ENCODE peak calls at places on chromosomes 6 and 20, in six cellular contexts. S is prostate gland, H is AG04450, R is HL-60, L is lung, I is heart left ventricle. D is an unnamed sample.

GRCh38 chr6:79544939-79545450 is 7.8 kb upstream of the LCA5 start:
- DNase-seq in S (peak; percentile 86), H (peak; percentile 94), R (no peak), L (peak; percentile 77), I (peak; percentile 70), D (peak; percentile 96)

GRCh38 chr6:146543211-146543939 is at the start of gene RAB32:
- DNase-seq in S (peak; percentile 85), H (peak; percentile 84), R (peak; percentile 84), L (peak; percentile 94), I (peak; percentile 97), D (peak; percentile 92)

GRCh38 chr6:154815938-154816820 is 83.0 kb downstream of the SCAF8 start:
- DNase-seq in S (no peak), H (no peak), R (no peak), L (no peak), I (no peak), D (no peak)

GRCh38 chr6:159931112-159931511 is 37.8 kb upstream of the IGF2R start:
- DNase-seq in S (no peak), H (no peak), R (no peak), L (no peak), I (no peak), D (no peak)

GRCh38 chr6:14038636-14039035 is 78.9 kb upstream of the CD83 start:
- DNase-seq in S (no peak), H (no peak), R (no peak), L (no peak), I (no peak), D (no peak)

GRCh38 chr6:52595796-52596130 is 18.9 kb upstream of the TRAM2 start:
- DNase-seq in S (no peak), H (no peak), R (no peak), L (no peak), I (no peak), D (no peak)

GRCh38 chr6:169789944-169790927 is 38.8 kb downstream of the ERMARD start:
- DNase-seq in S (peak; percentile 61), H (no peak), R (peak; percentile 69), L (peak; percentile 68), I (peak; percentile 69), D (peak; percentile 54)

GRCh38 chr6:30615219-30615957 is 1.7 kb downstream of the PPP1R10 start:
- DNase-seq in S (peak; percentile 50), H (peak; percentile 88), R (peak; percentile 69), L (peak; percentile 55), I (peak; percentile 36), D (peak; percentile 66)

GRCh38 chr6:26155066-26155925 is 68.1 kb downstream of the HFE start:
- DNase-seq in S (peak; percentile 44), H (no peak), R (peak; percentile 19), L (no peak), I (peak; percentile 61), D (peak; percentile 55)

GRCh38 chr20:32528905-32529670 is 56.0 kb downstream of the NOL4L start:
- DNase-seq in S (no peak), H (no peak), R (no peak), L (no peak), I (no peak), D (no peak)

GRCh38 chr6:32519117-32519909 is 10.8 kb downstream of the HLA-DRB5 start:
- DNase-seq in S (no peak), H (no peak), R (no peak), L (no peak), I (no peak), D (no peak)

GRCh38 chr6:90008908-90009501 is 114.7 kb downstream of the GJA10 start:
- DNase-seq in S (peak; percentile 13), H (no peak), R (no peak), L (no peak), I (no peak), D (no peak)

GRCh38 chr20:1876975-1877603 is 18.1 kb upstream of the SIRPA start:
- DNase-seq in S (no peak), H (no peak), R (no peak), L (no peak), I (no peak), D (no peak)

GRCh38 chr6:75449625-75450206 is 43.9 kb downstream of the FILIP1 start:
- DNase-seq in S (no peak), H (peak; percentile 32), R (no peak), L (no peak), I (no peak), D (no peak)

GRCh38 chr6:111717621-111718020 is 111.9 kb upstream of the TRAF3IP2 start:
- DNase-seq in S (no peak), H (no peak), R (no peak), L (no peak), I (no peak), D (no peak)

GRCh38 chr20:33814238-33814712 is 3.1 kb downstream of the CHMP4B start:
- DNase-seq in S (no peak), H (no peak), R (no peak), L (no peak), I (no peak), D (no peak)

GRCh38 chr20:10531848-10532247 is 96.7 kb downstream of the SLX4IP start:
- DNase-seq in S (no peak), H (no peak), R (no peak), L (no peak), I (no peak), D (no peak)

DNA sequence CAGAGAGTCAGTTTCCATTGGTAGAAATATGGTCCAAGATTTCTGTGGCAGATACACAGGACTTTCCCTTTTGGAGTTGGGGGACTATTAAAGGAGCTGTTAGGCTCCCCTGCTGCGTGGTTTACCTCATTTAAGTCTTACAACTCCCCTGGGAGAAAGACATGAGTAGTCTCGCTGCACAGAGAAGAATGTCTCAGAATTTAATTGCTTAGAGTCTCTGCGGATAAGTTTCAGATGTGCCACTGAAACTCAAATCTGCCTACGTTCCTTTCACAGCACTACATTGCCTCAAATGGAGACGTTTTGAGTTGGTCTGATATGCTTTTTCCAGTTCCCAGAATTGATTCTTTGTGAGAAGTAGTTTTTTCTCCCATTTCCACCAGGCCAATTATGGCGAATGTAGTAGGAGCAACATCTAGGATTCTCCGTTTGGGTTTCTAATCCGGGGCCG is 585 bp upstream of the SLC35F1 start:
- DNase-seq in S (no peak), H (no peak), R (no peak), L (no peak), I (no peak), D (no peak)
- H3K27me3 ChIP-seq in S (no peaks in the 10 kb centered on the region), H (peaks cover 19% of the 10 kb centered on the region), R (peaks cover 42% of the 10 kb centered on the region), L (peaks cover 7% of the 10 kb centered on the region), I (peaks cover 9% of the 10 kb centered on the region), D (peaks cover 59% of the 10 kb centered on the region)

GRCh38 chr20:36760647-36761046 is 12.9 kb downstream of the DSN1 start:
- DNase-seq in S (no peak), H (no peak), R (no peak), L (no peak), I (no peak), D (no peak)
- H3K27ac ChIP-seq in S (no peak overlapping the region), H (no peak overlapping the region), R (no peak overlapping the region), L (no peak overlapping the region), I (no peak overlapping the region), D (no peak overlapping the region)

DNA sequence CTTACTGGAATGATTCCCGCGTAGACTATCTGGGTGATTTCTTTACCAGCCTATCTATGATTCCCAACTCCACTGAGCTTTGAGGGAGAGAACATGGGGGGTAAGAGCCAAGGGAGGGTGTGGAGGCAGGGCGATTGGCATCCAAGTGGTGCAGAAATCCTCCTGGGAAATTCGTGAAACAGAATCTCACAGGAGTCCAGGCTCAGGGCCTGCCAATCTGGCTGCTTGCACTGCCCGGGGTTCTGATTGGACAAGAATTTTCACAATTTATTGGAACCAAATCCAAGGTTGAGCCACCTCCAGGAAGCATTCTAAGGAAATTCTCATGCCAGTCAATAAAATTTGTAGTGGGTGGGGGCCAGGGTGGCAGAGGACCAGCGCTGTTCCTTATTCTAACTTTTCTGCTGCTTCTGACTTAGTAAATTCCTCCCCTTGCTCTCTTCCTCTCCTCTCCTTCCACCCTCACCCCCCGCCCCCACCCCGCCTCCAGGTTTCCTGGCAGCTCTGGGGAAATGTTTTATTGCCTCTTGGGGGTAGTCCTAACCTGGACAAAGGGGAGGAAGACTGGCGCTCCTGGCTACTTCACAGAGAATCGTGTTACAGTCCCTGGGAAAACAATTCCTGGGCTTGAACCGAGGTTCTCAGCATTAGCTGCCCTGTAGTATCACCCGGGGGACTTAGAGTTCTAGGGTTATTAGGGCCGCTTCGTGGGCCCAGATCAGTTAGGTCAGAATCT is 3.1 kb downstream of the BMP6 start:
- DNase-seq in S (no peak), H (no peak), R (no peak), L (no peak), I (no peak), D (no peak)
- H3K27me3 ChIP-seq in S (no peaks in the 10 kb centered on the region), H (peaks cover 31% of the 10 kb centered on the region), R (peaks cover 50% of the 10 kb centered on the region), L (peaks cover 3% of the 10 kb centered on the region), I (peaks cover 29% of the 10 kb centered on the region), D (peaks cover 23% of the 10 kb centered on the region)

GRCh38 chr20:25302596-25302995 is 54.7 kb downstream of the PYGB start:
- DNase-seq in S (no peak), H (no peak), R (no peak), L (no peak), I (peak; percentile 19), D (no peak)
- H3K27ac ChIP-seq in S (no peak overlapping the region), H (no peak overlapping the region), R (no peak overlapping the region), L (no peak overlapping the region), I (no peak overlapping the region), D (no peak overlapping the region)

DNA sequence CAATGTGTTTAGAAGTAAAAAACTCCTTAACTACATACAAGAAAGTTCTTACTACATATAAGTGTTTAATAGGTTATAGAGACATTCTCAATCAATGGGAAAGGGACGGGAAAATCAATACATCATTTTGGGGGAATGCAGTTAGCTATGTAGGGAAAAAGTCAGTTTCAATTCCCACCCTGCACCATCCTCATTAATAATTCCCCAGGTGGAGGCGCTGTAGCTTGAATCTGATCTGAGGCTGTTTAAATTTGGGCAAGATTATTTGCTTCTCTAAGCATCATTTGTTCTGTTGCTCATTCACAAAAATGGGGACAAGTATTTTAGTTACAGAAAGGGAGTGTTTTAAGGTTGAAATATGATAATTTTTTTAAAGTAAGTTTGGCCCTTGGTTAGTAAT is 19.1 kb downstream of the OLIG3 start:
- DNase-seq in S (no peak), H (no peak), R (no peak), L (no peak), I (no peak), D (no peak)
- H3K27me3 ChIP-seq in S (no peaks in the 10 kb centered on the region), H (peaks cover 18% of the 10 kb centered on the region), R (peaks cover 18% of the 10 kb centered on the region), L (no peaks in the 10 kb centered on the region), I (peaks cover 2% of the 10 kb centered on the region), D (no peaks in the 10 kb centered on the region)

DNA sequence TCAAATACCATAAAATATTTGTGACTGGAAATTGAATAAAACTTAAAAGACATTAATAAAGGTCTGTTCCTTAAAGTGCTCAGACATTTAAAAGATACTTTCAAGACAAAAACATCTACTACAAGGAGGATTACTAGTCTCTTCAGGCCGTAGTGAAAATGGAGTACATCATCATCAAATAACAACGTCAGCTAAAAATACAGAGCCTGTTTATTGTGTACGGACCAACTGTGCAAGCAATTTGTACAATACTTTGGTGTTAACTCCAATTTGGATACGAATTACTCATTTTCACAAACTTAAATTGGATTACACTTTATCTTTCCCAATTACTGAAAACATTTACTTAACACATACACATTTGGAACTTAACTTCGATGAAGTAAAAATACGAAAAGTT is 852 bp downstream of the CYP39A1 start:
- DNase-seq in S (no peak), H (no peak), R (no peak), L (no peak), I (no peak), D (no peak)
- H3K27ac ChIP-seq in S (peak overlapping the region; percentile 92), H (no peak overlapping the region), R (no peak overlapping the region), L (no peak overlapping the region), I (peak overlapping the region; percentile 90), D (no peak overlapping the region)

D was measured in SJSA1.